ENCODE peak calls at places on chromosomes 16 and 17, in seven cellular contexts. F is T-helper 1 cell, H is prostate gland, O is NCI-H1092 treated with DMSO at 0.1 percent for 48 hours, D is sciatic nerve, R is mucosa of gallbladder, A is Panc1. T is an unnamed sample.
A peak's percentile ranks its signal among the peaks of the same experiment; 100 is the strongest.

GRCh38 chr16:67882374-67883145 is 2.1 kb upstream of the NRN1L start:
- DNase-seq in H (no peak), O (no peak), F (no peak), D (no peak), A (no peak), R (no peak), T (no peak)

GRCh38 chr16:68086860-68087268 is 1.7 kb downstream of the NFATC3 start:
- DNase-seq in R (no peak), F (no peak), O (no peak), D (no peak), A (no peak), H (no peak), T (no peak)

GRCh38 chr17:35086164-35086563 is 22.7 kb upstream of the RFFL start:
- DNase-seq in H (no peak), O (no peak), F (no peak), A (no peak), R (no peak), D (no peak), T (no peak)

GRCh38 chr17:36650096-36650764 is 48.8 kb downstream of the MRM1 start:
- DNase-seq in O (peak; percentile 34), H (no peak), F (no peak), D (no peak), R (no peak), A (no peak), T (no peak)

GRCh38 chr17:56528636-56529170 is 64.8 kb upstream of the NOG start:
- DNase-seq in F (no peak), O (no peak), R (no peak), H (no peak), A (no peak), D (no peak), T (no peak)

GRCh38 chr17:61488878-61489718 is 36.9 kb downstream of the TBX4 start:
- DNase-seq in A (no peak), O (no peak), H (peak; percentile 78), R (peak; percentile 69), F (no peak), D (no peak), T (no peak)

GRCh38 chr17:60149691-60150582 is at the start of gene CA4:
- DNase-seq in O (peak; percentile 64), A (no peak), R (no peak), H (no peak), D (no peak), F (no peak), T (no peak)

GRCh38 chr16:35751191-35751941 is 2292.0 kb downstream of the TP53TG3F start:
- DNase-seq in O (no peak), H (no peak), A (no peak), F (no peak), D (no peak), R (peak; percentile 7), T (no peak)

GRCh38 chr16:69703638-69704037 is 22.7 kb downstream of the NQO1 start:
- DNase-seq in R (no peak), A (no peak), O (no peak), H (no peak), D (no peak), F (no peak), T (no peak)

GRCh38 chr16:2511128-2511785 is 2.5 kb upstream of the ATP6V0C start:
- DNase-seq in O (no peak), A (no peak), H (no peak), F (no peak), D (peak; percentile 91), R (no peak), T (no peak)

GRCh38 chr17:67528751-67529436 is 151.8 kb downstream of the PITPNC1 start:
- DNase-seq in A (peak; percentile 13), O (peak; percentile 90), H (peak; percentile 28), R (peak; percentile 85), F (no peak), D (peak; percentile 81), T (peak; percentile 81)

GRCh38 chr17:41919840-41920579 is 1.3 kb upstream of the ACLY start:
- DNase-seq in O (no peak), F (no peak), D (no peak), H (no peak), R (no peak), A (no peak), T (no peak)

GRCh38 chr17:17793378-17794214 is 43.2 kb downstream of the SREBF1 start:
- DNase-seq in H (no peak), R (no peak), F (no peak), O (no peak), D (no peak), A (no peak), T (no peak)

GRCh38 chr17:35099929-35100328 is 19.7 kb downstream of the RAD51D start:
- DNase-seq in A (no peak), D (no peak), H (no peak), O (no peak), R (no peak), F (no peak), T (no peak)

GRCh38 chr16:59164461-59164860 is 430.3 kb upstream of the GOT2 start:
- DNase-seq in D (no peak), O (no peak), R (no peak), A (no peak), F (no peak), H (no peak), T (no peak)

GRCh38 chr16:4212207-4212933 is 29.5 kb downstream of the SRL start:
- DNase-seq in R (no peak), A (no peak), D (no peak), F (no peak), O (no peak), H (no peak), T (no peak)

GRCh38 chr17:31400481-31400950 is 9.0 kb downstream of the RAB11FIP4 start:
- DNase-seq in O (no peak), R (no peak), D (no peak), A (no peak), F (no peak), H (no peak), T (no peak)

GRCh38 chr17:14032234-14032633 is 37.1 kb upstream of the COX10 start:
- DNase-seq in F (no peak), O (no peak), H (no peak), A (no peak), R (no peak), D (no peak), T (no peak)

T was measured in GM04504.